ENCODE peak calls at places on chromosomes 16 and 17, in five cellular contexts. H is fibroblast of lung, J is fibroblast of mammary gland, D is fibroblast of the aortic adventitia, A is kidney. K is an unnamed sample.

GRCh38 chr17:35170968-35171771 is 23.0 kb downstream of the SLC35G3 start:
- DNase-seq in H (peak), J (peak), D (peak), A (no peak), K (no peak)

GRCh38 chr16:4772351-4772750 is 5.4 kb upstream of the ZNF500 start:
- DNase-seq in H (no peak), J (no peak), D (no peak), A (no peak), K (no peak)

GRCh38 chr17:40827746-40828453 is 5.5 kb upstream of the KRT10 start:
- DNase-seq in H (peak), J (no peak), D (peak), A (no peak), K (no peak)

GRCh38 chr17:32627233-32628008 is 140.6 kb downstream of the CDK5R1 start:
- DNase-seq in H (peak), J (peak), D (peak), A (no peak), K (no peak)

GRCh38 chr17:292531-293382 is 59.9 kb downstream of the RPH3AL start:
- DNase-seq in H (no peak), J (no peak), D (no peak), A (peak), K (no peak)

GRCh38 chr16:10037771-10038170 is 144.5 kb downstream of the GRIN2A start:
- DNase-seq in H (no peak), J (peak), D (peak), A (no peak), K (no peak)

GRCh38 chr16:48011888-48012658 is 143.7 kb downstream of the ABCC12 start:
- DNase-seq in H (no peak), J (no peak), D (no peak), A (no peak), K (no peak)

GRCh38 chr17:70295329-70295728 is 126.0 kb downstream of the KCNJ2 start:
- DNase-seq in H (peak), J (no peak), D (no peak), A (no peak), K (no peak)

GRCh38 chr17:40612510-40613244 is 34.9 kb downstream of the SMARCE1 start:
- DNase-seq in H (no peak), J (no peak), D (no peak), A (no peak), K (no peak)

GRCh38 chr16:8655184-8655717 is 19.2 kb upstream of the ABAT start:
- DNase-seq in H (peak), J (peak), D (peak), A (no peak), K (no peak)

GRCh38 chr16:56311208-56312027 is 113.9 kb downstream of the AMFR start:
- DNase-seq in H (no peak), J (no peak), D (no peak), A (peak), K (no peak)
- TF ChIP-seq CTCF in H (no peak), J (peak), D (no peak), A (no peak), K (peak)

GRCh38 chr17:58564971-58565370 is 50.5 kb upstream of the MTMR4 start:
- DNase-seq in H (no peak), J (no peak), D (no peak), A (no peak), K (no peak)
- TF ChIP-seq CTCF in H (no peak), J (no peak), D (no peak), A (no peak), K (no peak)

DNA sequence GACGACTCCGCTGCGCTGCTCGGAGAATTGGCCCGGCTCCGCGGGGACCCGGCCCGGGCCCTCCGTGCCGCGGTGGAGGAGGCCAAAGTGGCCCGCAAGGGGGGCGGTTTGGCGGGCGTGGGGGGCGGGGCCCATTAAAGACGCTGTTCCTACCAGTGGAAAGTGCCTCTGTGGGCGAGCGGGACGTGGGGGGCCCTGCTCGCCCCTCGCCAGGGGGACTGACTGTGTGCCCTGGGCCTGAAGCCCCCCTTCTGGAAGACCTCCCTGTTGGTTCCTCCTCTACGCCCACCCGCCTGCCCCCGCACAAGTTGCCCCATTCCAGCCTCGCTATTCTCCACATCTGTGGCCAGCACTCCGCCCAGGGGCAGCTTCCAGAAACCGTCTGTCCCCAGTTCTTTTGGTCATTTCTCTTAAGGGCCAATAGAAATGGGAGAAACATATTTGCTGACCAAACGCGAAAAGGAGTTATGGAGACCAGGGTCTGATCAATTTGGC is 1.9 kb upstream of the FGF11 start:
- DNase-seq in H (no peak), J (no peak), D (no peak), A (peak), K (no peak)
- TF ChIP-seq CTCF in H (no peak), J (no peak), D (no peak), A (no peak), K (no peak)

GRCh38 chr17:76268015-76268749 is 3.0 kb downstream of the UBALD2 start:
- DNase-seq in H (peak), J (peak), D (peak), A (peak), K (peak)
- TF ChIP-seq CTCF in H (no peak), J (no peak), D (no peak), A (no peak), K (no peak)

DNA sequence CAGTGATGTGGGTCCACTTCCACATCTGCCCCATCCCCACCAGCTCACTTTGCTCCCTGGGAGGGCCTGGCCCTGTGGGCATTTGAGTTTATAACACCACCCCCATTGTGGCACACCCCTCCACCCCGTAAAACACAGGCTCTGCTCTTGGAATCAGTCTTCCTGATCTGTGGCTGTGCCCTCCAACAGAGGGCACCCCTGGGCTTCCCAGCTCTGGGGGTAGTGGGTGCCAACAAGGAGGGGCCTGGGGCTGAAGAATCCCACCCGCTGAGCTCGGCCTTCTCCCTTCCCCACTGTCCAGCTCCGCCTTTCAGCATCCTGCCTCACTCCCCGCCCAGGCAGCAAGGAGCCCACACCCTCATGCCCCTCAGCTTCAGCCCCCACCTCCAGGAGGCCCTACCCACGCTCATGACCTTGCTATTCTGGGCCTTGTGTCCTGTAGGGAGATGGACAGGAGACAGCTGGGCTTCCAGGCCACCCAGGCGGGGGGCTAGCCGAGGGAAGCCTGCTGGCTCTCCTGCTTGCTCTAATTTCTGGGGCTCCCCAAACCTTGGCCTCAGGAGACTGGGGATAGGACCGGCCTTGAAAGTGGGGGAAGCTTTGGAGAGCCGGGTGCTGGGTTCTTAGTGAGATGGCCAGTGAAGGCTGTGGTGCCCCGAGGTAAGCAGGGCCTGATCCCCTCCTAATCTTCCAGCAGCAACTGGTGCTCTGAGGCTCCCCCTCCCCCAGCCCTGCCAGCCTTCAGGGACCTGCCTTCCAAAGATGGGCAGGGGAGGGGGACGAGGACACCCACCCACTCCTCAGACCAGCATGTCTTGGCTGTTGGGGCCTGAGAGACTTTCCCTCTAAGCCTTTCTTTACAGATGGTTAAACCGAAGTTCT is 2.9 kb upstream of the ATP2A1 start:
- DNase-seq in H (peak), J (no peak), D (no peak), A (no peak), K (no peak)
- TF ChIP-seq CTCF in H (peak), J (no peak), D (no peak), A (no peak), K (no peak)

DNA sequence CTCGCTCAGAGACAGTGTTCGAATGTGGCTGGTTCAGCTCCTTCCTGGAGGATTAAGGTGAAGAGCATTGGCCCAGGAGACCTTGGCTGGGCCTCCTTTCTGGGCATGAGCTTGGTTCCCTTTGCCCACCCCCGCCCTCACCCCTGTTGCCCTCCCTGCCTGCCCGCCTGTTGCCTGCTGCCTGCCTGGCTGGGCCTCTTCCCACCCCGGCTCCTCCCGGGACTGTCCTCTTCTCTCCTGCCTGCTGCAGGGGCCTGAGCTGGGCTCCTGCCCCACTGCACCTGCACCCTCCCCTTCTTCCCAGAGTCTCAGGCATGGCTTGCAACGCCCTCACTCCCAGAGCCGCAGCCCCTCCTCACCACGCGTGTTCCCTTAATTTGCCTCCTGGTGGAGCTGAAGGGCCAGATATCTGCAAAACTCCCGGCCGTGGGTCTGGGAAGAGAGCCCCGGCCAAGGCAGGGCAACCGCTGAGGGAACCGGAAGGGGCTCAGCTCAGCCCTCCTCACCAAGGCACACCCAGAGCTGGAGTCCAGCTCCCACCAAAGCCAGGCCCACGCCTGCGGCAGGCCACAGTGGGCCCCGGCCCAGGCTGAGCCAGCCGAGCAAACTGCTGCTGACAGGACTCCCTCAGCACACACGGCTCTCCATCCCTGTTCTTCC is 31.2 kb downstream of the MNT start:
- DNase-seq in H (peak), J (no peak), D (peak), A (peak), K (no peak)
- TF ChIP-seq CTCF in H (no peak), J (no peak), D (peak), A (no peak), K (no peak)

DNA sequence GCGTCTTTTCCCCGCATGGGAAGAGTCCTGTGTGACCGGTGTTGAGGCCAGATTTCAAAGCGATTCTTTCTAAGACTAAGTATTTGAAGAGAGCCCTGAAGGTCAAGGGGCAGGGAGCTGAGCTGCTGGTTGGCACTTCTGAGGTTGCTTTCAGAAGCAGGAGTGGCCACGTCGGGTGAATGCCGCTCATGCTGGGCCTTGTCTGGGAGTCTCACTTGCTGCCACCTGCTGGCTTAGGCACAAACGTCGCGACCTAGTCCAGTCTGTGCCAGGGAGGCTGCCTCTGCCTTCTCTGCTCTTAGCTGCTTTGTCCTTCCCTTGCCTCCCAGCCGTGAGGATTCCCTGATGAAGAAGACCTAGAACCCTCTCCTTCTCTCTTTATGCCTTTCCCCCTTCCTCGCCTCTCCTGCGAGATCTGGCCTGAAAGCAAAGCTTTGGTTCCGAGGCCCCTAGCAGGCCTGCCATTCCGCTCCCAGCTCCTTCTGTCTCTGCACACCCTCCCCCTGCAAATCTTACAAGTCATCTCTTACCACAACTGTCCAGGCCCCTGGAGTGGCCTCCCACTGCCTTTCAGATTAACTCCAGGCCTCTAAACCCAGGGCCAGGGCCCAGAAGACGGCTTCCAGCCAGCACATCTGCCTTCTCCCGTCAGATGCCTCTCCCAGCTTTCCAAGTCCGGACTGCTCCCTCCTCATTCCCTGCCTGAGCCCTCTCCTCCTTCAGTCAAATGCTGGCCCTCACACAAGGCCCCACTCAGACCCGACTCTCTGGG is 11.4 kb downstream of the CTNS start:
- DNase-seq in H (peak), J (peak), D (peak), A (no peak), K (no peak)
- TF ChIP-seq CTCF in H (peak), J (peak), D (peak), A (peak), K (peak)

GRCh38 chr16:75491876-75492275 is 3.4 kb downstream of the CHST6 start:
- DNase-seq in H (no peak), J (no peak), D (no peak), A (no peak), K (no peak)
- TF ChIP-seq CTCF in H (no peak), J (no peak), D (peak), A (no peak), K (peak)

GRCh38 chr16:22183901-22184614 is 21.8 kb downstream of the SDR42E2 start:
- DNase-seq in H (no peak), J (no peak), D (no peak), A (no peak), K (no peak)

GRCh38 chr16:22184615-22184968 is 21.5 kb upstream of the EEF2K start:
- DNase-seq in H (no peak), J (no peak), D (no peak), A (no peak), K (no peak)

GRCh38 chr16:22188595-22189442 is 17.3 kb upstream of the EEF2K start:
- DNase-seq in H (peak), J (peak), D (peak), A (peak), K (peak)

GRCh38 chr16:22188267-22188594 is 17.8 kb upstream of the EEF2K start:
- DNase-seq in H (no peak), J (no peak), D (no peak), A (no peak), K (no peak)

DNA sequence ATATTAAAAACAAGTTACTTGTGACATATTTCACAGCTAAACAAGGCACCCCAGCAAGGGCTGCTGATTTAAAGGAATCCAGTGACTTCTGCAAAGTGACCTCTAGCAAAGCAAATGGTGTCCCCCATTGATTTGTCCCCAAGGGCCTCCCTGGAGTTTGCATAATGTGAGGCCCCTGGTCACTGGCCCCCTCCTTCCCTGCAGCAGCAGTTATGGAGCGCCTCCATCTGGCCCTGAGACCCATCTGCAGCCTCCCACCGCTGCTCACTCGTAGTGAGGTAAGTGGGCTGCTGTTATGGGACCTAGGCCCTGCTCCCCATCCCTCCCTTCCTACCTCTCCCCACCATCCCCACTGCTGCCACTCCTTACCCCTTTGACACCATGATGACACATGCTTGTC is 19.6 kb upstream of the EEF2K start:
- DNase-seq in H (no peak), J (no peak), D (no peak), A (no peak), K (no peak)
- TF ChIP-seq CTCF in H (no peak), J (peak), D (no peak), A (no peak), K (no peak)